ENCODE peak calls at places on chromosomes 1 and 21, in eight cellular contexts. One of them, this sample, is unnamed.

GRCh38 chr1:59142663-59143487 is 154.0 kb upstream of the FGGY start:
- DNase-seq in small intestine: peak
- DNase-seq in right atrium auricular region: no peak
- DNase-seq in CD8-positive, alpha-beta memory T cell: no peak
- DNase-seq in DND-41: no peak
- DNase-seq in Caco-2: peak
- DNase-seq in psoas muscle: no peak
- DNase-seq in PC-3: peak
- DNase-seq in this sample: no peak

GRCh38 chr1:150127464-150127863 is 22.3 kb upstream of the PLEKHO1 start:
- DNase-seq in small intestine: no peak
- DNase-seq in right atrium auricular region: no peak
- DNase-seq in CD8-positive, alpha-beta memory T cell: no peak
- DNase-seq in DND-41: no peak
- DNase-seq in Caco-2: no peak
- DNase-seq in psoas muscle: no peak
- DNase-seq in PC-3: no peak
- DNase-seq in this sample: no peak

GRCh38 chr1:156262461-156263287 is 14.8 kb upstream of the PAQR6 start:
- DNase-seq in small intestine: no peak
- DNase-seq in right atrium auricular region: no peak
- DNase-seq in CD8-positive, alpha-beta memory T cell: no peak
- DNase-seq in DND-41: no peak
- DNase-seq in Caco-2: no peak
- DNase-seq in psoas muscle: no peak
- DNase-seq in PC-3: peak
- DNase-seq in this sample: no peak

GRCh38 chr21:34190576-34191301 is 117.4 kb downstream of the MRPS6 start:
- DNase-seq in small intestine: no peak
- DNase-seq in right atrium auricular region: no peak
- DNase-seq in CD8-positive, alpha-beta memory T cell: no peak
- DNase-seq in DND-41: no peak
- DNase-seq in Caco-2: no peak
- DNase-seq in psoas muscle: no peak
- DNase-seq in PC-3: no peak
- DNase-seq in this sample: no peak

GRCh38 chr21:18370292-18370691 is 33.3 kb downstream of the TMPRSS15 start:
- DNase-seq in small intestine: no peak
- DNase-seq in right atrium auricular region: no peak
- DNase-seq in CD8-positive, alpha-beta memory T cell: no peak
- DNase-seq in DND-41: no peak
- DNase-seq in Caco-2: no peak
- DNase-seq in psoas muscle: no peak
- DNase-seq in PC-3: no peak
- DNase-seq in this sample: no peak

GRCh38 chr1:30731806-30732276 is 8.5 kb upstream of the MATN1 start:
- DNase-seq in small intestine: no peak
- DNase-seq in right atrium auricular region: no peak
- DNase-seq in CD8-positive, alpha-beta memory T cell: no peak
- DNase-seq in DND-41: no peak
- DNase-seq in Caco-2: no peak
- DNase-seq in psoas muscle: no peak
- DNase-seq in PC-3: no peak
- DNase-seq in this sample: no peak

GRCh38 chr21:41360072-41360821 is 1.6 kb upstream of the MX2 start:
- DNase-seq in small intestine: peak
- DNase-seq in right atrium auricular region: peak
- DNase-seq in CD8-positive, alpha-beta memory T cell: no peak
- DNase-seq in DND-41: peak
- DNase-seq in Caco-2: no peak
- DNase-seq in psoas muscle: peak
- DNase-seq in PC-3: peak
- DNase-seq in this sample: no peak

GRCh38 chr1:146046664-146047063 is 25.1 kb upstream of the HJV start:
- DNase-seq in small intestine: no peak
- DNase-seq in right atrium auricular region: no peak
- DNase-seq in CD8-positive, alpha-beta memory T cell: no peak
- DNase-seq in DND-41: no peak
- DNase-seq in Caco-2: no peak
- DNase-seq in psoas muscle: no peak
- DNase-seq in PC-3: no peak
- DNase-seq in this sample: no peak

GRCh38 chr1:15624315-15624714 is 7.1 kb downstream of the DDI2 start:
- DNase-seq in small intestine: no peak
- DNase-seq in right atrium auricular region: no peak
- DNase-seq in CD8-positive, alpha-beta memory T cell: no peak
- DNase-seq in DND-41: no peak
- DNase-seq in Caco-2: no peak
- DNase-seq in psoas muscle: no peak
- DNase-seq in PC-3: no peak
- DNase-seq in this sample: no peak

GRCh38 chr1:85313888-85314696 is 37.7 kb upstream of the BCL10 start:
- DNase-seq in small intestine: no peak
- DNase-seq in right atrium auricular region: no peak
- DNase-seq in CD8-positive, alpha-beta memory T cell: no peak
- DNase-seq in DND-41: no peak
- DNase-seq in Caco-2: no peak
- DNase-seq in psoas muscle: peak
- DNase-seq in PC-3: peak
- DNase-seq in this sample: no peak

GRCh38 chr1:193054169-193054675 is 4.9 kb downstream of the UCHL5 start:
- DNase-seq in small intestine: no peak
- DNase-seq in right atrium auricular region: no peak
- DNase-seq in CD8-positive, alpha-beta memory T cell: no peak
- DNase-seq in DND-41: no peak
- DNase-seq in Caco-2: no peak
- DNase-seq in psoas muscle: no peak
- DNase-seq in PC-3: peak
- DNase-seq in this sample: no peak

GRCh38 chr1:44327679-44328491 is 27.2 kb downstream of the ERI3 start:
- DNase-seq in small intestine: peak
- DNase-seq in right atrium auricular region: peak
- DNase-seq in CD8-positive, alpha-beta memory T cell: no peak
- DNase-seq in DND-41: no peak
- DNase-seq in Caco-2: peak
- DNase-seq in psoas muscle: peak
- DNase-seq in PC-3: peak
- DNase-seq in this sample: no peak

GRCh38 chr1:223363057-223363855 is 720 bp downstream of the SUSD4 start:
- DNase-seq in small intestine: no peak
- DNase-seq in right atrium auricular region: no peak
- DNase-seq in CD8-positive, alpha-beta memory T cell: peak
- DNase-seq in DND-41: peak
- DNase-seq in Caco-2: peak
- DNase-seq in psoas muscle: peak
- DNase-seq in PC-3: no peak
- DNase-seq in this sample: no peak

GRCh38 chr1:46410156-46411009 is 16.3 kb downstream of the FAAH start:
- DNase-seq in small intestine: no peak
- DNase-seq in right atrium auricular region: no peak
- DNase-seq in CD8-positive, alpha-beta memory T cell: no peak
- DNase-seq in DND-41: no peak
- DNase-seq in Caco-2: no peak
- DNase-seq in psoas muscle: peak
- DNase-seq in PC-3: no peak
- DNase-seq in this sample: no peak

GRCh38 chr21:46661211-46661625 is 25.7 kb downstream of the PRMT2 start:
- DNase-seq in small intestine: peak
- DNase-seq in right atrium auricular region: no peak
- DNase-seq in CD8-positive, alpha-beta memory T cell: peak
- DNase-seq in DND-41: no peak
- DNase-seq in Caco-2: no peak
- DNase-seq in psoas muscle: peak
- DNase-seq in PC-3: no peak
- DNase-seq in this sample: peak

GRCh38 chr1:89288051-89288340 is 15.3 kb upstream of the GBP5 start:
- DNase-seq in small intestine: no peak
- DNase-seq in right atrium auricular region: no peak
- DNase-seq in CD8-positive, alpha-beta memory T cell: no peak
- DNase-seq in DND-41: no peak
- DNase-seq in Caco-2: no peak
- DNase-seq in psoas muscle: no peak
- DNase-seq in PC-3: no peak
- DNase-seq in this sample: no peak

GRCh38 chr1:89287182-89288050 is 14.8 kb upstream of the GBP5 start:
- DNase-seq in small intestine: no peak
- DNase-seq in right atrium auricular region: no peak
- DNase-seq in CD8-positive, alpha-beta memory T cell: no peak
- DNase-seq in DND-41: no peak
- DNase-seq in Caco-2: no peak
- DNase-seq in psoas muscle: no peak
- DNase-seq in PC-3: no peak
- DNase-seq in this sample: no peak

GRCh38 chr1:89291276-89291675 is 18.6 kb upstream of the GBP5 start:
- DNase-seq in small intestine: no peak
- DNase-seq in right atrium auricular region: no peak
- DNase-seq in CD8-positive, alpha-beta memory T cell: no peak
- DNase-seq in DND-41: no peak
- DNase-seq in Caco-2: no peak
- DNase-seq in psoas muscle: no peak
- DNase-seq in PC-3: no peak
- DNase-seq in this sample: no peak

GRCh38 chr1:89285715-89286380 is 13.2 kb upstream of the GBP5 start:
- DNase-seq in small intestine: no peak
- DNase-seq in right atrium auricular region: no peak
- DNase-seq in CD8-positive, alpha-beta memory T cell: no peak
- DNase-seq in DND-41: no peak
- DNase-seq in Caco-2: no peak
- DNase-seq in psoas muscle: no peak
- DNase-seq in PC-3: no peak
- DNase-seq in this sample: no peak

DNA sequence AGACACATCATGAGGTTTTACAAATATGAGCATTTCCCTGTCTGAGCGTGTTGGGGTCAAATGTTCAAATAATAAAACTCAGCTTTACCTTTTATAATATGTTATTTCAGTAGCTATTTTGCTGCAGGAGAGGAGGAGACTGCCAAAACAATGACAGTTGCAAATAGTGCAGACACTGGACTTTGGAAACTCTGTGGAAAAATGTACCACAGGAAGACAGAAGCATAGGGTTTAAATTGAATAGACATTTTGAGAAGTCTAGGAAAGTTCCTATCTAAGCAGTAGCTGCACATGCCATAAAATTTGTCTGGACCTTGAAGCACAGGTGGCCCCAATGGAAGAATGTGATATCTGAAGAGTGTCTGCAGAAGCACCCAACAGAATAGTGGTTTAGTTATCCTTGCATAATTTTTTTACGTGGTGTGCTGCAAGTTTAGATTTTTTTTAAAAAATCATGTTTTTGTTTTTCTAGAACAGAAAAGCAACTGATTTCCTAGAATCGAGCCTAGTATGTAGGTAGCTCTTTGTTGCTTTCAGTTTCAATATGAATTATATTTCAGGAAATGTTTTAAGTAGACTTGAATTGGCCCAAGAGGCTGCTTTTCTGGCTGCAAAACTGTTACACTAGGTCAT is 14.0 kb upstream of the GBP5 start:
- DNase-seq in small intestine: peak
- DNase-seq in right atrium auricular region: no peak
- DNase-seq in CD8-positive, alpha-beta memory T cell: no peak
- DNase-seq in DND-41: peak
- DNase-seq in Caco-2: no peak
- DNase-seq in psoas muscle: no peak
- DNase-seq in PC-3: no peak
- DNase-seq in this sample: peak
- H3K4me3 ChIP-seq in small intestine: no peak
- H3K4me3 ChIP-seq in right atrium auricular region: peak
- H3K4me3 ChIP-seq in CD8-positive, alpha-beta memory T cell: peak
- H3K4me3 ChIP-seq in DND-41: peak
- H3K4me3 ChIP-seq in Caco-2: no peak
- H3K4me3 ChIP-seq in psoas muscle: peak
- H3K4me3 ChIP-seq in PC-3: no peak
- H3K4me3 ChIP-seq in this sample: peak

GRCh38 chr1:17046043-17046657 is 7.7 kb downstream of the SDHB start:
- DNase-seq in small intestine: peak
- DNase-seq in right atrium auricular region: no peak
- DNase-seq in CD8-positive, alpha-beta memory T cell: no peak
- DNase-seq in DND-41: no peak
- DNase-seq in Caco-2: no peak
- DNase-seq in psoas muscle: no peak
- DNase-seq in PC-3: peak
- DNase-seq in this sample: peak

GRCh38 chr1:17043676-17044075 is 10.2 kb downstream of the SDHB start:
- DNase-seq in small intestine: no peak
- DNase-seq in right atrium auricular region: no peak
- DNase-seq in CD8-positive, alpha-beta memory T cell: no peak
- DNase-seq in DND-41: no peak
- DNase-seq in Caco-2: no peak
- DNase-seq in psoas muscle: no peak
- DNase-seq in PC-3: no peak
- DNase-seq in this sample: no peak

GRCh38 chr1:17045140-17045539 is 8.7 kb downstream of the SDHB start:
- DNase-seq in small intestine: no peak
- DNase-seq in right atrium auricular region: no peak
- DNase-seq in CD8-positive, alpha-beta memory T cell: no peak
- DNase-seq in DND-41: no peak
- DNase-seq in Caco-2: no peak
- DNase-seq in psoas muscle: no peak
- DNase-seq in PC-3: no peak
- DNase-seq in this sample: no peak

GRCh38 chr1:17047924-17048323 is 5.9 kb downstream of the SDHB start:
- DNase-seq in small intestine: no peak
- DNase-seq in right atrium auricular region: no peak
- DNase-seq in CD8-positive, alpha-beta memory T cell: no peak
- DNase-seq in DND-41: no peak
- DNase-seq in Caco-2: no peak
- DNase-seq in psoas muscle: no peak
- DNase-seq in PC-3: no peak
- DNase-seq in this sample: no peak

GRCh38 chr1:17045623-17046022 is 8.2 kb downstream of the SDHB start:
- DNase-seq in small intestine: no peak
- DNase-seq in right atrium auricular region: no peak
- DNase-seq in CD8-positive, alpha-beta memory T cell: no peak
- DNase-seq in DND-41: no peak
- DNase-seq in Caco-2: no peak
- DNase-seq in psoas muscle: no peak
- DNase-seq in PC-3: no peak
- DNase-seq in this sample: peak
- H3K4me3 ChIP-seq in small intestine: no peak
- H3K4me3 ChIP-seq in right atrium auricular region: peak
- H3K4me3 ChIP-seq in CD8-positive, alpha-beta memory T cell: no peak
- H3K4me3 ChIP-seq in DND-41: no peak
- H3K4me3 ChIP-seq in Caco-2: no peak
- H3K4me3 ChIP-seq in psoas muscle: peak
- H3K4me3 ChIP-seq in PC-3: no peak
- H3K4me3 ChIP-seq in this sample: peak

GRCh38 chr1:201346987-201347386 is 30.5 kb downstream of the TNNT2 start:
- DNase-seq in small intestine: no peak
- DNase-seq in right atrium auricular region: no peak
- DNase-seq in CD8-positive, alpha-beta memory T cell: no peak
- DNase-seq in DND-41: no peak
- DNase-seq in Caco-2: no peak
- DNase-seq in psoas muscle: no peak
- DNase-seq in PC-3: no peak
- DNase-seq in this sample: no peak
- H3K4me3 ChIP-seq in small intestine: no peak
- H3K4me3 ChIP-seq in right atrium auricular region: no peak
- H3K4me3 ChIP-seq in CD8-positive, alpha-beta memory T cell: no peak
- H3K4me3 ChIP-seq in DND-41: no peak
- H3K4me3 ChIP-seq in Caco-2: no peak
- H3K4me3 ChIP-seq in psoas muscle: no peak
- H3K4me3 ChIP-seq in PC-3: no peak
- H3K4me3 ChIP-seq in this sample: no peak

DNA sequence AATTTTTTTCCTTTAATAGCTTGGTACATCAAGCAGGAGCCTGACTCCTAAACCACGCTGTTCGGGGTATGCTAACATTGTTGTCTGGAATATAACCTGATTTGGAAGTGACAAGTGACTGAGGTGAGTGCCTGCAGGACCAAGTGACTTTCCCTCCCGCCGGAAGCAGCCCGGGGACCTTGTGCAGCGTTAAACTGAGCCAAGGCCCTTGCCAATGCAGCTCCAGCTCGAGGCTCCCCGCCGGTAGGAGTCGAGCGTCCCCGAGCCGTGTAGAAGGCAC is 716 bp upstream of the MTARC1 start:
- DNase-seq in small intestine: no peak
- DNase-seq in right atrium auricular region: no peak
- DNase-seq in CD8-positive, alpha-beta memory T cell: no peak
- DNase-seq in DND-41: no peak
- DNase-seq in Caco-2: no peak
- DNase-seq in psoas muscle: peak
- DNase-seq in PC-3: no peak
- DNase-seq in this sample: no peak
- H3K4me3 ChIP-seq in small intestine: no peak
- H3K4me3 ChIP-seq in right atrium auricular region: peak
- H3K4me3 ChIP-seq in CD8-positive, alpha-beta memory T cell: no peak
- H3K4me3 ChIP-seq in DND-41: no peak
- H3K4me3 ChIP-seq in Caco-2: peak
- H3K4me3 ChIP-seq in psoas muscle: peak
- H3K4me3 ChIP-seq in PC-3: peak
- H3K4me3 ChIP-seq in this sample: no peak